ENCODE peak calls at places on chromosomes 5 and 9, in six cellular contexts. One of them, this sample, is unnamed.

GRCh38 chr5:51279983-51280382 is 103.3 kb upstream of the ISL1 start:
- DNase-seq in effector memory CD4-positive, alpha-beta T cell: no peak
- DNase-seq in left ventricle myocardium inferior: no peak
- DNase-seq in Jurkat, Clone E6-1: no peak
- DNase-seq in PC-3: no peak
- DNase-seq in adipocyte: no peak
- DNase-seq in this sample: no peak

GRCh38 chr9:108552459-108553040 is 303.2 kb downstream of the ACTL7B start:
- DNase-seq in left ventricle myocardium inferior: no peak
- DNase-seq in Jurkat, Clone E6-1: no peak
- DNase-seq in effector memory CD4-positive, alpha-beta T cell: no peak
- DNase-seq in adipocyte: no peak
- DNase-seq in PC-3: peak
- DNase-seq in this sample: no peak

GRCh38 chr5:92527311-92528078 is 1053.5 kb downstream of the NR2F1-AS1 start:
- DNase-seq in Jurkat, Clone E6-1: no peak
- DNase-seq in left ventricle myocardium inferior: no peak
- DNase-seq in adipocyte: peak
- DNase-seq in effector memory CD4-positive, alpha-beta T cell: no peak
- DNase-seq in PC-3: peak
- DNase-seq in this sample: no peak

GRCh38 chr9:22147818-22148573 is 138.9 kb upstream of the CDKN2B start:
- DNase-seq in Jurkat, Clone E6-1: no peak
- DNase-seq in PC-3: peak
- DNase-seq in left ventricle myocardium inferior: no peak
- DNase-seq in effector memory CD4-positive, alpha-beta T cell: no peak
- DNase-seq in adipocyte: peak
- DNase-seq in this sample: no peak

GRCh38 chr5:102910240-102911226 is 155.4 kb downstream of the PAM start:
- DNase-seq in adipocyte: peak
- DNase-seq in effector memory CD4-positive, alpha-beta T cell: no peak
- DNase-seq in Jurkat, Clone E6-1: no peak
- DNase-seq in left ventricle myocardium inferior: no peak
- DNase-seq in PC-3: peak
- DNase-seq in this sample: no peak

GRCh38 chr9:81108391-81108790 is 581.0 kb downstream of the TLE1 start:
- DNase-seq in Jurkat, Clone E6-1: no peak
- DNase-seq in PC-3: peak
- DNase-seq in left ventricle myocardium inferior: no peak
- DNase-seq in effector memory CD4-positive, alpha-beta T cell: no peak
- DNase-seq in adipocyte: no peak
- DNase-seq in this sample: no peak

GRCh38 chr9:35162605-35163315 is 951 bp downstream of the UNC13B start:
- DNase-seq in effector memory CD4-positive, alpha-beta T cell: no peak
- DNase-seq in Jurkat, Clone E6-1: peak
- DNase-seq in left ventricle myocardium inferior: no peak
- DNase-seq in adipocyte: peak
- DNase-seq in PC-3: peak
- DNase-seq in this sample: no peak

GRCh38 chr5:112186401-112186990 is 232.6 kb downstream of the EPB41L4A start:
- DNase-seq in effector memory CD4-positive, alpha-beta T cell: no peak
- DNase-seq in Jurkat, Clone E6-1: peak
- DNase-seq in PC-3: peak
- DNase-seq in left ventricle myocardium inferior: no peak
- DNase-seq in adipocyte: peak
- DNase-seq in this sample: no peak

GRCh38 chr9:75265525-75265972 is 177.2 kb downstream of the OSTF1 start:
- DNase-seq in adipocyte: peak
- DNase-seq in PC-3: peak
- DNase-seq in Jurkat, Clone E6-1: peak
- DNase-seq in effector memory CD4-positive, alpha-beta T cell: peak
- DNase-seq in left ventricle myocardium inferior: no peak
- DNase-seq in this sample: peak

GRCh38 chr5:113663879-113664278 is 150.4 kb downstream of the YTHDC2 start:
- DNase-seq in left ventricle myocardium inferior: peak
- DNase-seq in PC-3: peak
- DNase-seq in effector memory CD4-positive, alpha-beta T cell: peak
- DNase-seq in Jurkat, Clone E6-1: peak
- DNase-seq in adipocyte: peak
- DNase-seq in this sample: peak

GRCh38 chr9:135299651-135300345 is 179.8 kb upstream of the PPP1R26 start:
- DNase-seq in PC-3: no peak
- DNase-seq in left ventricle myocardium inferior: no peak
- DNase-seq in Jurkat, Clone E6-1: no peak
- DNase-seq in effector memory CD4-positive, alpha-beta T cell: no peak
- DNase-seq in adipocyte: no peak
- DNase-seq in this sample: no peak

GRCh38 chr5:395156-395920 is 47.6 kb upstream of the EXOC3 start:
- DNase-seq in Jurkat, Clone E6-1: no peak
- DNase-seq in effector memory CD4-positive, alpha-beta T cell: no peak
- DNase-seq in left ventricle myocardium inferior: no peak
- DNase-seq in adipocyte: peak
- DNase-seq in PC-3: peak
- DNase-seq in this sample: no peak

GRCh38 chr9:126500600-126501382 is 112.9 kb upstream of the LMX1B start:
- DNase-seq in left ventricle myocardium inferior: peak
- DNase-seq in adipocyte: peak
- DNase-seq in effector memory CD4-positive, alpha-beta T cell: peak
- DNase-seq in PC-3: peak
- DNase-seq in Jurkat, Clone E6-1: peak
- DNase-seq in this sample: peak

GRCh38 chr5:91438871-91439270 is 55.8 kb upstream of the ARRDC3 start:
- DNase-seq in PC-3: peak
- DNase-seq in effector memory CD4-positive, alpha-beta T cell: no peak
- DNase-seq in Jurkat, Clone E6-1: no peak
- DNase-seq in adipocyte: no peak
- DNase-seq in left ventricle myocardium inferior: no peak
- DNase-seq in this sample: no peak

GRCh38 chr9:22055090-22055489 is 46.0 kb upstream of the CDKN2B start:
- DNase-seq in PC-3: peak
- DNase-seq in adipocyte: peak
- DNase-seq in effector memory CD4-positive, alpha-beta T cell: no peak
- DNase-seq in Jurkat, Clone E6-1: no peak
- DNase-seq in left ventricle myocardium inferior: no peak
- DNase-seq in this sample: no peak

GRCh38 chr5:176490291-176490690 is 42.1 kb downstream of the FAF2 start:
- DNase-seq in Jurkat, Clone E6-1: no peak
- DNase-seq in PC-3: peak
- DNase-seq in left ventricle myocardium inferior: no peak
- DNase-seq in adipocyte: no peak
- DNase-seq in effector memory CD4-positive, alpha-beta T cell: no peak
- DNase-seq in this sample: no peak

GRCh38 chr5:174120436-174120835 is 74.9 kb downstream of the NSG2 start:
- DNase-seq in effector memory CD4-positive, alpha-beta T cell: no peak
- DNase-seq in left ventricle myocardium inferior: no peak
- DNase-seq in PC-3: no peak
- DNase-seq in Jurkat, Clone E6-1: no peak
- DNase-seq in adipocyte: no peak
- DNase-seq in this sample: no peak

GRCh38 chr5:93257616-93258015 is 323.4 kb downstream of the NR2F1-AS1 start:
- DNase-seq in adipocyte: no peak
- DNase-seq in left ventricle myocardium inferior: no peak
- DNase-seq in PC-3: peak
- DNase-seq in effector memory CD4-positive, alpha-beta T cell: no peak
- DNase-seq in Jurkat, Clone E6-1: no peak
- DNase-seq in this sample: no peak

GRCh38 chr5:115455241-115455640 is 89.3 kb downstream of the FEM1C start:
- DNase-seq in PC-3: peak
- DNase-seq in Jurkat, Clone E6-1: no peak
- DNase-seq in adipocyte: peak
- DNase-seq in effector memory CD4-positive, alpha-beta T cell: no peak
- DNase-seq in left ventricle myocardium inferior: no peak
- DNase-seq in this sample: no peak

GRCh38 chr5:53397845-53398244 is 82.6 kb upstream of the FST start:
- DNase-seq in left ventricle myocardium inferior: peak
- DNase-seq in Jurkat, Clone E6-1: no peak
- DNase-seq in effector memory CD4-positive, alpha-beta T cell: no peak
- DNase-seq in PC-3: peak
- DNase-seq in adipocyte: peak
- DNase-seq in this sample: no peak

GRCh38 chr5:24401767-24402166 is 243.0 kb downstream of the CDH10 start:
- DNase-seq in adipocyte: no peak
- DNase-seq in Jurkat, Clone E6-1: no peak
- DNase-seq in PC-3: peak
- DNase-seq in effector memory CD4-positive, alpha-beta T cell: no peak
- DNase-seq in left ventricle myocardium inferior: no peak
- DNase-seq in this sample: peak

GRCh38 chr5:79023947-79024346 is 38.8 kb upstream of the ARSB start:
- DNase-seq in effector memory CD4-positive, alpha-beta T cell: no peak
- DNase-seq in PC-3: no peak
- DNase-seq in left ventricle myocardium inferior: no peak
- DNase-seq in Jurkat, Clone E6-1: no peak
- DNase-seq in adipocyte: no peak
- DNase-seq in this sample: no peak

GRCh38 chr5:40879163-40879942 is 29.9 kb upstream of the C7 start:
- DNase-seq in Jurkat, Clone E6-1: peak
- DNase-seq in adipocyte: peak
- DNase-seq in effector memory CD4-positive, alpha-beta T cell: no peak
- DNase-seq in PC-3: peak
- DNase-seq in left ventricle myocardium inferior: no peak
- DNase-seq in this sample: no peak

GRCh38 chr9:121721770-121722169 is 70.3 kb downstream of the DAB2IP start:
- DNase-seq in PC-3: no peak
- DNase-seq in effector memory CD4-positive, alpha-beta T cell: no peak
- DNase-seq in Jurkat, Clone E6-1: no peak
- DNase-seq in left ventricle myocardium inferior: peak
- DNase-seq in adipocyte: peak
- DNase-seq in this sample: no peak

GRCh38 chr9:121718063-121718462 is 66.6 kb downstream of the DAB2IP start:
- DNase-seq in effector memory CD4-positive, alpha-beta T cell: no peak
- DNase-seq in left ventricle myocardium inferior: peak
- DNase-seq in adipocyte: no peak
- DNase-seq in PC-3: no peak
- DNase-seq in Jurkat, Clone E6-1: no peak
- DNase-seq in this sample: no peak

GRCh38 chr9:121718501-121718900 is 67.1 kb downstream of the DAB2IP start:
- DNase-seq in left ventricle myocardium inferior: no peak
- DNase-seq in adipocyte: no peak
- DNase-seq in effector memory CD4-positive, alpha-beta T cell: no peak
- DNase-seq in PC-3: no peak
- DNase-seq in Jurkat, Clone E6-1: no peak
- DNase-seq in this sample: no peak

GRCh38 chr9:121720311-121720991 is 69.0 kb downstream of the DAB2IP start:
- DNase-seq in PC-3: peak
- DNase-seq in adipocyte: no peak
- DNase-seq in effector memory CD4-positive, alpha-beta T cell: no peak
- DNase-seq in left ventricle myocardium inferior: no peak
- DNase-seq in Jurkat, Clone E6-1: no peak
- DNase-seq in this sample: no peak

GRCh38 chr9:121720992-121721350 is 69.5 kb downstream of the DAB2IP start:
- DNase-seq in PC-3: peak
- DNase-seq in effector memory CD4-positive, alpha-beta T cell: no peak
- DNase-seq in adipocyte: no peak
- DNase-seq in Jurkat, Clone E6-1: no peak
- DNase-seq in left ventricle myocardium inferior: no peak
- DNase-seq in this sample: no peak
- H3K4me3 ChIP-seq in PC-3: no peak
- H3K4me3 ChIP-seq in effector memory CD4-positive, alpha-beta T cell: no peak
- H3K4me3 ChIP-seq in adipocyte: no peak
- H3K4me3 ChIP-seq in Jurkat, Clone E6-1: no peak
- H3K4me3 ChIP-seq in left ventricle myocardium inferior: peak
- H3K4me3 ChIP-seq in this sample: no peak

GRCh38 chr5:132370241-132370820 is 821 bp downstream of the SLC22A5 start:
- DNase-seq in PC-3: no peak
- DNase-seq in Jurkat, Clone E6-1: no peak
- DNase-seq in left ventricle myocardium inferior: no peak
- DNase-seq in adipocyte: no peak
- DNase-seq in effector memory CD4-positive, alpha-beta T cell: no peak
- DNase-seq in this sample: no peak
- H3K4me3 ChIP-seq in PC-3: peak
- H3K4me3 ChIP-seq in Jurkat, Clone E6-1: peak
- H3K4me3 ChIP-seq in left ventricle myocardium inferior: peak
- H3K4me3 ChIP-seq in adipocyte: peak
- H3K4me3 ChIP-seq in effector memory CD4-positive, alpha-beta T cell: peak
- H3K4me3 ChIP-seq in this sample: peak

GRCh38 chr9:137671196-137671538 is 52.4 kb downstream of the EHMT1 start:
- DNase-seq in effector memory CD4-positive, alpha-beta T cell: no peak
- DNase-seq in PC-3: no peak
- DNase-seq in Jurkat, Clone E6-1: no peak
- DNase-seq in adipocyte: no peak
- DNase-seq in left ventricle myocardium inferior: no peak
- DNase-seq in this sample: no peak

GRCh38 chr9:137670391-137671195 is 51.8 kb downstream of the EHMT1 start:
- DNase-seq in left ventricle myocardium inferior: peak
- DNase-seq in PC-3: no peak
- DNase-seq in adipocyte: no peak
- DNase-seq in effector memory CD4-positive, alpha-beta T cell: no peak
- DNase-seq in Jurkat, Clone E6-1: no peak
- DNase-seq in this sample: peak

GRCh38 chr9:137673871-137674270 is 55.1 kb downstream of the EHMT1 start:
- DNase-seq in adipocyte: peak
- DNase-seq in effector memory CD4-positive, alpha-beta T cell: no peak
- DNase-seq in Jurkat, Clone E6-1: no peak
- DNase-seq in left ventricle myocardium inferior: no peak
- DNase-seq in PC-3: no peak
- DNase-seq in this sample: no peak

GRCh38 chr9:137672907-137673791 is 54.3 kb downstream of the EHMT1 start:
- DNase-seq in PC-3: peak
- DNase-seq in adipocyte: peak
- DNase-seq in left ventricle myocardium inferior: peak
- DNase-seq in effector memory CD4-positive, alpha-beta T cell: no peak
- DNase-seq in Jurkat, Clone E6-1: peak
- DNase-seq in this sample: peak

GRCh38 chr9:137671721-137672120 is 52.9 kb downstream of the EHMT1 start:
- DNase-seq in effector memory CD4-positive, alpha-beta T cell: no peak
- DNase-seq in left ventricle myocardium inferior: no peak
- DNase-seq in Jurkat, Clone E6-1: no peak
- DNase-seq in PC-3: no peak
- DNase-seq in adipocyte: no peak
- DNase-seq in this sample: no peak
- H3K4me3 ChIP-seq in effector memory CD4-positive, alpha-beta T cell: no peak
- H3K4me3 ChIP-seq in left ventricle myocardium inferior: no peak
- H3K4me3 ChIP-seq in Jurkat, Clone E6-1: no peak
- H3K4me3 ChIP-seq in PC-3: no peak
- H3K4me3 ChIP-seq in adipocyte: no peak
- H3K4me3 ChIP-seq in this sample: no peak

GRCh38 chr5:109168151-109168550 is 241.6 kb downstream of the PJA2 start:
- DNase-seq in adipocyte: no peak
- DNase-seq in effector memory CD4-positive, alpha-beta T cell: no peak
- DNase-seq in Jurkat, Clone E6-1: no peak
- DNase-seq in PC-3: no peak
- DNase-seq in left ventricle myocardium inferior: no peak
- DNase-seq in this sample: no peak

GRCh38 chr5:109163336-109163735 is 246.4 kb downstream of the PJA2 start:
- DNase-seq in adipocyte: no peak
- DNase-seq in left ventricle myocardium inferior: no peak
- DNase-seq in effector memory CD4-positive, alpha-beta T cell: no peak
- DNase-seq in PC-3: no peak
- DNase-seq in Jurkat, Clone E6-1: no peak
- DNase-seq in this sample: no peak

GRCh38 chr5:109170629-109171350 is 239.0 kb downstream of the PJA2 start:
- DNase-seq in Jurkat, Clone E6-1: no peak
- DNase-seq in left ventricle myocardium inferior: no peak
- DNase-seq in effector memory CD4-positive, alpha-beta T cell: no peak
- DNase-seq in PC-3: no peak
- DNase-seq in adipocyte: no peak
- DNase-seq in this sample: no peak

GRCh38 chr5:109164001-109164400 is 245.8 kb downstream of the PJA2 start:
- DNase-seq in left ventricle myocardium inferior: no peak
- DNase-seq in Jurkat, Clone E6-1: no peak
- DNase-seq in effector memory CD4-positive, alpha-beta T cell: no peak
- DNase-seq in PC-3: no peak
- DNase-seq in adipocyte: no peak
- DNase-seq in this sample: no peak

GRCh38 chr5:109167586-109167985 is 242.2 kb downstream of the PJA2 start:
- DNase-seq in effector memory CD4-positive, alpha-beta T cell: no peak
- DNase-seq in Jurkat, Clone E6-1: no peak
- DNase-seq in PC-3: no peak
- DNase-seq in adipocyte: no peak
- DNase-seq in left ventricle myocardium inferior: no peak
- DNase-seq in this sample: no peak
- H3K4me3 ChIP-seq in effector memory CD4-positive, alpha-beta T cell: no peak
- H3K4me3 ChIP-seq in Jurkat, Clone E6-1: no peak
- H3K4me3 ChIP-seq in PC-3: no peak
- H3K4me3 ChIP-seq in adipocyte: no peak
- H3K4me3 ChIP-seq in left ventricle myocardium inferior: no peak
- H3K4me3 ChIP-seq in this sample: no peak